ENCODE peak calls at places on chromosome 21, in four cellular contexts. One of them, this sample, is unnamed.

GRCh38 chr21:37219766-37220432 is 47.2 kb downstream of the VPS26C start:
- DNase-seq in K562: no peak
- DNase-seq in HCT116: no peak
- DNase-seq in H1: no peak
- DNase-seq in this sample: no peak

GRCh38 chr21:37712204-37712934 is 203.9 kb downstream of the KCNJ6 start:
- DNase-seq in K562: peak
- DNase-seq in HCT116: peak
- DNase-seq in H1: peak
- DNase-seq in this sample: peak

GRCh38 chr21:34821717-34822116 is 152.9 kb downstream of the CLIC6 start:
- DNase-seq in K562: no peak
- DNase-seq in HCT116: no peak
- DNase-seq in H1: no peak
- DNase-seq in this sample: no peak

GRCh38 chr21:42145569-42146250 is 73.2 kb upstream of the ABCG1 start:
- DNase-seq in K562: peak
- DNase-seq in HCT116: peak
- DNase-seq in H1: peak
- DNase-seq in this sample: peak

GRCh38 chr21:34824314-34824713 is 155.5 kb downstream of the CLIC6 start:
- DNase-seq in K562: no peak
- DNase-seq in HCT116: no peak
- DNase-seq in H1: no peak
- DNase-seq in this sample: no peak

GRCh38 chr21:31493350-31493880 is 149.4 kb upstream of the TIAM1 start:
- DNase-seq in K562: no peak
- DNase-seq in HCT116: no peak
- DNase-seq in H1: no peak
- DNase-seq in this sample: no peak

GRCh38 chr21:26801524-26801923 is 43.7 kb downstream of the ADAMTS1 start:
- DNase-seq in K562: no peak
- DNase-seq in HCT116: no peak
- DNase-seq in H1: no peak
- DNase-seq in this sample: no peak

GRCh38 chr21:35048183-35048601 is 910 bp downstream of the RUNX1 start:
- DNase-seq in K562: no peak
- DNase-seq in HCT116: no peak
- DNase-seq in H1: no peak
- DNase-seq in this sample: no peak

GRCh38 chr21:34649400-34649799 is 19.4 kb upstream of the CLIC6 start:
- DNase-seq in K562: no peak
- DNase-seq in HCT116: no peak
- DNase-seq in H1: no peak
- DNase-seq in this sample: no peak

GRCh38 chr21:18810136-18810535 is 406.6 kb upstream of the TMPRSS15 start:
- DNase-seq in K562: no peak
- DNase-seq in HCT116: no peak
- DNase-seq in H1: no peak
- DNase-seq in this sample: no peak

GRCh38 chr21:34836103-34836932 is 167.5 kb downstream of the CLIC6 start:
- DNase-seq in K562: no peak
- DNase-seq in HCT116: peak
- DNase-seq in H1: no peak
- DNase-seq in this sample: peak

GRCh38 chr21:33682992-33683627 is 40.8 kb downstream of the ITSN1 start:
- DNase-seq in K562: no peak
- DNase-seq in HCT116: peak
- DNase-seq in H1: peak
- DNase-seq in this sample: peak

GRCh38 chr21:28761709-28762356 is 230.8 kb downstream of the LTN1 start:
- DNase-seq in K562: no peak
- DNase-seq in HCT116: no peak
- DNase-seq in H1: no peak
- DNase-seq in this sample: no peak

GRCh38 chr21:32257952-32258785 is 20.7 kb downstream of the MIS18A start:
- DNase-seq in K562: peak
- DNase-seq in HCT116: peak
- DNase-seq in H1: peak
- DNase-seq in this sample: peak

GRCh38 chr21:43362306-43362927 is 64.5 kb downstream of the SIK1 start:
- DNase-seq in K562: no peak
- DNase-seq in HCT116: no peak
- DNase-seq in H1: no peak
- DNase-seq in this sample: no peak

GRCh38 chr21:28632718-28633408 is 359.8 kb downstream of the LTN1 start:
- DNase-seq in K562: no peak
- DNase-seq in HCT116: no peak
- DNase-seq in H1: no peak
- DNase-seq in this sample: no peak

GRCh38 chr21:29232601-29233541 is 65.9 kb upstream of the BACH1 start:
- DNase-seq in K562: peak
- DNase-seq in HCT116: no peak
- DNase-seq in H1: no peak
- DNase-seq in this sample: no peak

GRCh38 chr21:41894922-41895557 is 15.9 kb upstream of the PRDM15 start:
- DNase-seq in K562: peak
- DNase-seq in HCT116: no peak
- DNase-seq in H1: no peak
- DNase-seq in this sample: no peak

GRCh38 chr21:42564561-42564971 is 50.9 kb downstream of the SLC37A1 start:
- DNase-seq in K562: no peak
- DNase-seq in HCT116: no peak
- DNase-seq in H1: no peak
- DNase-seq in this sample: no peak

GRCh38 chr21:40049031-40049958 is 182.1 kb downstream of the PCP4 start:
- DNase-seq in K562: no peak
- DNase-seq in HCT116: no peak
- DNase-seq in H1: no peak
- DNase-seq in this sample: no peak

GRCh38 chr21:34075760-34076159 is 2.4 kb downstream of the MRPS6 start:
- DNase-seq in K562: no peak
- DNase-seq in HCT116: no peak
- DNase-seq in H1: no peak
- DNase-seq in this sample: no peak

GRCh38 chr21:18477059-18477458 is 73.5 kb upstream of the TMPRSS15 start:
- DNase-seq in K562: no peak
- DNase-seq in HCT116: no peak
- DNase-seq in H1: no peak
- DNase-seq in this sample: no peak

GRCh38 chr21:42456457-42456856 is 39.6 kb downstream of the RSPH1 start:
- DNase-seq in K562: no peak
- DNase-seq in HCT116: no peak
- DNase-seq in H1: no peak
- DNase-seq in this sample: no peak

GRCh38 chr21:29164330-29164942 is 34.0 kb downstream of the MAP3K7CL start:
- DNase-seq in K562: peak
- DNase-seq in HCT116: peak
- DNase-seq in H1: no peak
- DNase-seq in this sample: peak

GRCh38 chr21:17799414-17800164 is 19.6 kb downstream of the C21orf91 start:
- DNase-seq in K562: no peak
- DNase-seq in HCT116: no peak
- DNase-seq in H1: no peak
- DNase-seq in this sample: no peak

GRCh38 chr21:38930838-38931237 is 125.1 kb downstream of the ETS2 start:
- DNase-seq in K562: no peak
- DNase-seq in HCT116: no peak
- DNase-seq in H1: no peak
- DNase-seq in this sample: no peak

GRCh38 chr21:38683222-38683621 is 122.5 kb upstream of the ETS2 start:
- DNase-seq in K562: no peak
- DNase-seq in HCT116: no peak
- DNase-seq in H1: no peak
- DNase-seq in this sample: no peak

GRCh38 chr21:42218836-42219605 is at the start of gene ABCG1:
- DNase-seq in K562: no peak
- DNase-seq in HCT116: no peak
- DNase-seq in H1: no peak
- DNase-seq in this sample: no peak

GRCh38 chr21:10430007-10430406 is 91.4 kb upstream of the TPTE start:
- DNase-seq in K562: peak
- DNase-seq in HCT116: no peak
- DNase-seq in H1: no peak
- DNase-seq in this sample: no peak

GRCh38 chr21:42811960-42812359 is 67.4 kb downstream of the WDR4 start:
- DNase-seq in K562: no peak
- DNase-seq in HCT116: no peak
- DNase-seq in H1: no peak
- DNase-seq in this sample: no peak

GRCh38 chr21:33196956-33197374 is 32.8 kb upstream of the IFNAR2 start:
- DNase-seq in K562: peak
- DNase-seq in HCT116: peak
- DNase-seq in H1: peak
- DNase-seq in this sample: peak

GRCh38 chr21:16279658-16280581 is 550.1 kb downstream of the USP25 start:
- DNase-seq in K562: no peak
- DNase-seq in HCT116: no peak
- DNase-seq in H1: peak
- DNase-seq in this sample: no peak
- TF ChIP-seq FOSL1 in K562: no peak
- TF ChIP-seq FOSL1 in HCT116: no peak
- TF ChIP-seq FOSL1 in H1: no peak
- TF ChIP-seq FOSL1 in this sample: no peak

DNA sequence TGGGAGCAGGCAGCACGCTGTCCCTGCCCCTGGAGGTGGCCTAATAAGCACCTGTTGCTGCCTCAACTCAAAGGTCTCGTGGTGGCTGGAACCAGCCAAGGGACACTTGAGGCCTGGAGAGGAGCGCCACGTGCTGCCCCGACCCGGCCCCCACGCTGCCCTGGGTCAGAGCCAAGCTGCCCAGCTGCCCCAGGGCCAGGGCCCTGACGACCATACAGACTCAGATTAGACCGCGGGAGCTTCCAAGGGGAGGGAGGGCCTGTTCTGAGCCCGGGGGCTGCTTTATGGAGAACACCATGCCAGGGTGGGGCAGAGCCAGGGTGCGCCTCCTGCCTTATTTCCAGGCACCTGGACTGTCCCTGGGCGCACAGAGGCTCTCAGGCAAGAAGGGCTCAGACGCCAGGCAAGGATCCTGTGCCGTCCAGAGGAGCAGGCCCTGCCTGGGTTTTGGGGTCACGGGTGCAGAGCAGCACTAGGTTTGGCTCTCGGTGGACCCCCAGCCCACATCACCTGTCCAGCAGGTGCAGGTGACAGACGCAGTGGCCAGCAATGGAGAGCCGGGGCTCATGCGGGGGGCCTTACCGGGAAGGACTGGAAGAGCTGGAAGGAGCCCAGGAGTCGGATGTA is 18.6 kb downstream of the KRTAP10-1 start:
- DNase-seq in K562: no peak
- DNase-seq in HCT116: no peak
- DNase-seq in H1: no peak
- DNase-seq in this sample: no peak
- TF ChIP-seq FOSL1 in K562: no peak
- TF ChIP-seq FOSL1 in HCT116: no peak
- TF ChIP-seq FOSL1 in H1: no peak
- TF ChIP-seq FOSL1 in this sample: no peak

GRCh38 chr21:46388206-46388880 is 64.4 kb downstream of the PCNT start:
- DNase-seq in K562: no peak
- DNase-seq in HCT116: no peak
- DNase-seq in H1: no peak
- DNase-seq in this sample: no peak
- TF ChIP-seq FOSL1 in K562: no peak
- TF ChIP-seq FOSL1 in HCT116: no peak
- TF ChIP-seq FOSL1 in H1: no peak
- TF ChIP-seq FOSL1 in this sample: no peak

GRCh38 chr21:45054162-45054926 is 20.0 kb upstream of the ADARB1 start:
- DNase-seq in K562: no peak
- DNase-seq in HCT116: no peak
- DNase-seq in H1: no peak
- DNase-seq in this sample: no peak

GRCh38 chr21:45051580-45052434 is 22.6 kb upstream of the ADARB1 start:
- DNase-seq in K562: no peak
- DNase-seq in HCT116: no peak
- DNase-seq in H1: no peak
- DNase-seq in this sample: no peak

GRCh38 chr21:45053561-45053960 is 20.8 kb upstream of the ADARB1 start:
- DNase-seq in K562: no peak
- DNase-seq in HCT116: no peak
- DNase-seq in H1: no peak
- DNase-seq in this sample: no peak

GRCh38 chr21:45050786-45051489 is 23.4 kb upstream of the ADARB1 start:
- DNase-seq in K562: no peak
- DNase-seq in HCT116: no peak
- DNase-seq in H1: no peak
- DNase-seq in this sample: no peak

GRCh38 chr21:45052960-45053359 is 21.4 kb upstream of the ADARB1 start:
- DNase-seq in K562: no peak
- DNase-seq in HCT116: no peak
- DNase-seq in H1: no peak
- DNase-seq in this sample: no peak
- TF ChIP-seq FOSL1 in K562: no peak
- TF ChIP-seq FOSL1 in HCT116: no peak
- TF ChIP-seq FOSL1 in H1: no peak
- TF ChIP-seq FOSL1 in this sample: no peak

GRCh38 chr21:16530656-16531055 is 800.9 kb downstream of the USP25 start:
- DNase-seq in K562: no peak
- DNase-seq in HCT116: no peak
- DNase-seq in H1: no peak
- DNase-seq in this sample: no peak
- TF ChIP-seq FOSL1 in K562: no peak
- TF ChIP-seq FOSL1 in HCT116: no peak
- TF ChIP-seq FOSL1 in H1: no peak
- TF ChIP-seq FOSL1 in this sample: no peak

GRCh38 chr21:46145840-46146691 is 9.3 kb downstream of the FTCD start:
- DNase-seq in K562: no peak
- DNase-seq in HCT116: no peak
- DNase-seq in H1: no peak
- DNase-seq in this sample: no peak
- TF ChIP-seq FOSL1 in K562: no peak
- TF ChIP-seq FOSL1 in HCT116: no peak
- TF ChIP-seq FOSL1 in H1: no peak
- TF ChIP-seq FOSL1 in this sample: no peak